ENCODE peak calls at places on chromosomes 6 and 20, in six cellular contexts. P is thoracic aorta, J is gastrocnemius medialis, R is tibial nerve, I is colonic mucosa, A is A549. C is an unnamed sample. For H3K9me3, the result is how much of the 10 kb centered on the place peaks cover.

GRCh38 chr6:151320140-151320539 is 71.2 kb downstream of the ZBTB2 start:
- DNase-seq in P (no peak), I (no peak), J (no peak), R (no peak), A (no peak), C (no peak)

GRCh38 chr6:118679293-118679692 is 27.9 kb upstream of the CEP85L start:
- DNase-seq in J (no peak), A (no peak), P (no peak), I (no peak), R (no peak), C (no peak)

GRCh38 chr20:41362748-41363140 is 3.9 kb downstream of the EMILIN3 start:
- DNase-seq in P (no peak), I (no peak), A (no peak), R (no peak), J (no peak), C (no peak)

GRCh38 chr6:11258260-11259237 is 26.1 kb upstream of the NEDD9 start:
- DNase-seq in J (no peak), I (no peak), P (no peak), A (no peak), R (no peak), C (no peak)

GRCh38 chr6:37008484-37009186 is 3.2 kb downstream of the FGD2 start:
- DNase-seq in P (no peak), R (no peak), I (no peak), J (no peak), A (no peak), C (no peak)

GRCh38 chr20:43695571-43695970 is 28.7 kb downstream of the MYBL2 start:
- DNase-seq in I (no peak), A (no peak), J (no peak), P (no peak), R (no peak), C (no peak)

GRCh38 chr6:87670707-87671106 is 31.3 kb downstream of the AKIRIN2 start:
- DNase-seq in P (no peak), J (no peak), I (no peak), R (no peak), A (no peak), C (no peak)

GRCh38 chr6:150142657-150143501 is at the start of gene PPP1R14C:
- DNase-seq in I (peak), R (no peak), P (no peak), A (no peak), J (no peak), C (peak)

GRCh38 chr20:7627734-7628663 is 312.3 kb downstream of the HAO1 start:
- DNase-seq in J (no peak), A (no peak), I (no peak), P (no peak), R (no peak), C (no peak)

DNA sequence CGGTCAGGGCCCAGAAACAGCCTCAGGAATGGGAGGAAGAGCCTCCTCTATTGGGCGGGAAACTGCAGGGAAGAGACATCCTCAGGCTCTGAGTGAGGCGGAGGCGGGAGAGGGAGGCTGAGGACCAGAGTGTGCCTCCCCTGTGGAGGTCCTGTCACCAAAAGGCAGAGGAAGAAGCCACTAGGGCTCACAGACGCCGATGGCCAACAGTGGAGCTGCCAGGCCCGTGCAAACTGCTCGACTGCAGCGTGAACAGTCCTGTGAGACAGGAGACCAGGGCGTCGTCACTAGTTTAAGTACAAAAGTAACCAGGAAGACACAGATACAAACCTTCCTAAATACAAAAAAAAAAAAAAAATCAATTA is 82.7 kb downstream of the TAF4 start:
- DNase-seq in P (no peak), A (no peak), R (no peak), I (no peak), J (no peak), C (no peak)
- H3K9me3 ChIP-seq in P (under half), A (under half), R (under half), I (under half), J (under half), C (under half)

GRCh38 chr6:56618050-56618449 is 24.6 kb downstream of the DST start:
- DNase-seq in I (no peak), P (no peak), A (no peak), R (no peak), J (no peak), C (no peak)
- TF ChIP-seq CTCF in I (no peak), P (no peak), A (no peak), R (no peak), J (no peak), C (no peak)

DNA sequence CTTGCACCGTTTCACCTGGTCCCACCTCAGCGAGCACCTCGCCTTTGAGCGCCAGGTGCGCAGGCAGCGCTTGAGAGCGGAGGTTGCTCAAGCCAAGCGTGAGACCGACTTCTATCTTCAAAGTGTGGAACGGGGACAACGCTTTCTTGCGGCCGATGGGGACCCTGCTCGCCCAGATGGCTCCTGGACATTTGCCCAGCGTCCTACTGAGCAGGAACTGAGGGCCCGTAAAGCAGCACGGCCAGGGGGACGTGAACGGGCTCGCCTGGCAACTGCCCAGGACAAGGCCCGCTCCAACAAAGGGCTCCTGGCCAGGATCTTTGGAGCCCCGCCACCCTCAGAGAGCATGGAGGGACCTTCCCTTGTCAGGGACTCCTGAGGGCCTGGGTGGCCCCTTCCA is 1.5 kb downstream of the ABT1 start:
- DNase-seq in A (no peak), P (no peak), I (no peak), J (no peak), R (no peak), C (no peak)
- H3K4me3 ChIP-seq in A (no peak), P (no peak), I (peak), J (no peak), R (no peak), C (no peak)

GRCh38 chr6:158500016-158500735 is 59.7 kb upstream of the TMEM181 start:
- DNase-seq in P (no peak), J (no peak), I (no peak), R (no peak), A (no peak), C (no peak)
- H3K9me3 ChIP-seq in P (under half), J (under half), I (under half), R (under half), A (under half), C (under half)

GRCh38 chr20:25083773-25084615 is 2.1 kb upstream of the VSX1 start:
- DNase-seq in I (no peak), P (no peak), R (no peak), A (no peak), J (no peak), C (no peak)
- TF ChIP-seq CTCF in I (no peak), P (no peak), R (no peak), A (no peak), J (peak), C (no peak)

DNA sequence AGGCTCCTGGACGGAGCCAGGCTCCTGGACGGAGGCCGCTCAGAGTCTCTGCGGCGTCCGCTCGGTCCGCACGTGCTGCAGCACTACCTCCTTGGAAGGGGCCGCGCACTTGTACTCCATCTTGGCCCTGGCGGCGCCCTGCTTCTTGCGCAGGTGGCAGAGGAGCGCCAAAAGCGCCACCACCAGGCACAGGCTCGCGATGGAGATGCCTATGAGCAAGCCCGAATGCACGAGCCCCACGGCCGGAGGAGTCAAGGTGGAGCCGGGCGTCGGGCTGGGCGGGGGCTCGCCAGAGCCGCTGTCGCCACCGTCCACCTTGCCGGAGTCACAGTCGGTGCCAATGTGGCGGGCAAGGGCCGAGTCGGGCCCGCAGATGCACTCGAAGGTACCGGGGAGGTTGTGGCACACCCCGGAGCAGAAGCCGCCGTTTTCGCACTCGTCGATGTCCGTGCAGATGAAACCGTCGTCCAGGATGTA is 1.7 kb downstream of the THBD start:
- DNase-seq in P (no peak), R (no peak), A (peak), J (peak), I (no peak), C (no peak)
- H3K4me3 ChIP-seq in P (peak), R (peak), A (peak), J (peak), I (peak), C (peak)

C was measured in lung.